ENCODE peak calls at places on chromosomes 1 and 21, in seven cellular contexts. W is retina, Y is ELR, S is aorta, G is Peyer's patch, C is GDM1, K is NT2/D1. O is an unnamed sample.
A peak's percentile ranks its signal among the peaks of the same experiment; 100 is the strongest.

GRCh38 chr1:236395780-236396664 is 1.9 kb downstream of the EDARADD start:
- DNase-seq in Y (no peak), W (no peak), S (no peak), K (no peak), C (no peak), G (no peak), O (no peak)

GRCh38 chr1:46370214-46370633 is 23.9 kb upstream of the FAAH start:
- DNase-seq in S (no peak), C (peak; percentile 14), W (no peak), G (no peak), K (no peak), Y (peak; percentile 37), O (peak; percentile 6)

GRCh38 chr1:197614916-197615692 is 160.2 kb downstream of the DENND1B start:
- DNase-seq in W (peak; percentile 33), G (no peak), C (peak; percentile 2), S (no peak), Y (peak; percentile 63), K (peak; percentile 56), O (peak; percentile 57)

GRCh38 chr1:101653482-101653946 is 343.2 kb downstream of the OLFM3 start:
- DNase-seq in Y (peak; percentile 62), W (no peak), S (no peak), K (peak; percentile 83), C (no peak), G (no peak), O (no peak)

GRCh38 chr1:5770981-5771765 is 221.1 kb downstream of the NPHP4 start:
- DNase-seq in G (peak; percentile 42), S (no peak), C (peak; percentile 38), Y (no peak), K (no peak), W (peak; percentile 78), O (no peak)

GRCh38 chr1:111948209-111949131 is 41.0 kb downstream of the KCND3 start:
- DNase-seq in W (peak; percentile 59), G (no peak), Y (no peak), C (no peak), S (no peak), K (no peak), O (peak; percentile 26)

GRCh38 chr1:25875856-25876692 is 566 bp upstream of the PAQR7 start:
- DNase-seq in Y (no peak), C (no peak), G (no peak), K (no peak), S (peak; percentile 87), W (no peak), O (no peak)

GRCh38 chr1:210748796-210749195 is 385.2 kb downstream of the KCNH1 start:
- DNase-seq in C (no peak), Y (no peak), G (no peak), W (no peak), K (no peak), S (no peak), O (no peak)

GRCh38 chr1:160544647-160545046 is 21.6 kb upstream of the SLAMF6 start:
- DNase-seq in K (no peak), C (no peak), Y (peak; percentile 37), W (no peak), S (no peak), G (no peak), O (peak; percentile 22)

GRCh38 chr1:51941528-51941927 is 49.0 kb downstream of the RAB3B start:
- DNase-seq in Y (peak; percentile 55), G (no peak), S (no peak), C (no peak), K (no peak), W (no peak), O (no peak)

GRCh38 chr1:85583355-85584263 is 3.0 kb downstream of the CCN1 start:
- DNase-seq in K (no peak), S (no peak), C (no peak), G (no peak), Y (peak; percentile 67), W (no peak), O (no peak)

GRCh38 chr1:83970802-83971201 is 28.1 kb downstream of the TTLL7 start:
- DNase-seq in K (no peak), Y (no peak), S (no peak), G (no peak), C (no peak), W (no peak), O (no peak)

GRCh38 chr1:30743584-30744059 is 14.0 kb downstream of the LAPTM5 start:
- DNase-seq in G (no peak), C (peak; percentile 77), Y (no peak), W (no peak), S (no peak), K (no peak), O (no peak)

GRCh38 chr1:70764747-70765146 is 282.9 kb downstream of the PTGER3 start:
- DNase-seq in K (no peak), S (no peak), C (peak; percentile 50), G (no peak), W (no peak), Y (peak; percentile 66), O (no peak)

GRCh38 chr1:16625497-16626408 is 12.4 kb upstream of the NBPF1 start:
- DNase-seq in K (no peak), W (no peak), C (no peak), S (peak; percentile 81), G (peak; percentile 63), Y (no peak), O (no peak)

GRCh38 chr1:207605444-207606361 is 39.2 kb upstream of the CR1L start:
- DNase-seq in G (no peak), Y (no peak), W (no peak), S (no peak), C (no peak), K (no peak), O (no peak)

GRCh38 chr1:9884805-9885204 is 25.3 kb downstream of the CTNNBIP1 start:
- DNase-seq in C (no peak), G (no peak), Y (no peak), S (peak; percentile 61), K (no peak), W (no peak), O (no peak)

GRCh38 chr1:81304187-81304586 is 496.5 kb upstream of the ADGRL2 start:
- DNase-seq in C (no peak), Y (peak; percentile 63), G (no peak), K (no peak), W (no peak), S (no peak), O (no peak)

GRCh38 chr1:178093958-178094751 is at the start of gene RASAL2:
- DNase-seq in C (peak; percentile 51), S (peak; percentile 90), G (peak; percentile 82), K (peak; percentile 79), W (peak; percentile 95), Y (peak; percentile 80), O (peak; percentile 57)

GRCh38 chr21:38623552-38623951 is 125.3 kb upstream of the ERG start:
- DNase-seq in G (no peak), S (no peak), W (no peak), Y (no peak), K (no peak), C (no peak), O (no peak)

GRCh38 chr1:89538361-89538760 is 13.7 kb downstream of the LRRC8B start:
- DNase-seq in Y (no peak), S (no peak), W (no peak), G (no peak), K (no peak), C (peak; percentile 86), O (no peak)

GRCh38 chr1:88736633-88737248 is 52.7 kb downstream of the PKN2 start:
- DNase-seq in S (no peak), K (peak; percentile 28), W (no peak), G (no peak), C (peak; percentile 23), Y (peak; percentile 67), O (peak; percentile 35)

GRCh38 chr1:41109316-41110263 is 88.1 kb upstream of the SLFNL1 start:
- DNase-seq in Y (peak; percentile 86), W (no peak), G (no peak), K (no peak), S (no peak), C (no peak), O (no peak)

GRCh38 chr1:55246896-55247295 is 31.7 kb upstream of the USP24 start:
- DNase-seq in K (no peak), C (no peak), W (no peak), Y (no peak), S (no peak), G (no peak), O (no peak)

GRCh38 chr21:37915516-37915915 is 741 bp downstream of the KCNJ6 start:
- DNase-seq in Y (no peak), G (no peak), S (no peak), K (no peak), W (peak; percentile 69), C (no peak), O (no peak)

GRCh38 chr1:204072951-204073836 is at the start of gene SOX13:
- DNase-seq in S (peak; percentile 94), W (peak; percentile 91), K (peak; percentile 95), G (peak; percentile 93), Y (peak; percentile 90), C (no peak), O (peak; percentile 81)

GRCh38 chr1:1217621-1218523 is 3.9 kb upstream of the TNFRSF4 start:
- DNase-seq in C (no peak), K (no peak), Y (peak; percentile 19), W (no peak), S (no peak), G (no peak), O (peak; percentile 77)

GRCh38 chr1:6280761-6281451 is 20.0 kb upstream of the GPR153 start:
- DNase-seq in S (no peak), G (no peak), C (no peak), K (no peak), Y (no peak), W (no peak), O (no peak)

GRCh38 chr1:99749504-99749903 is 16.9 kb downstream of the FRRS1 start:
- DNase-seq in Y (no peak), S (no peak), K (no peak), G (no peak), W (no peak), C (no peak), O (no peak)

GRCh38 chr1:1304331-1305299 is 3.1 kb downstream of the ACAP3 start:
- DNase-seq in Y (peak; percentile 84), W (peak; percentile 95), G (peak; percentile 80), K (no peak), S (no peak), C (no peak), O (no peak)

GRCh38 chr1:31932491-31933316 is 5.5 kb downstream of the PTP4A2 start:
- DNase-seq in W (no peak), S (no peak), C (no peak), Y (peak; percentile 72), K (no peak), G (no peak), O (peak; percentile 30)

GRCh38 chr1:29709711-29710169 is 473.4 kb downstream of the PTPRU start:
- DNase-seq in C (no peak), G (no peak), S (no peak), K (no peak), Y (peak; percentile 86), W (no peak), O (no peak)

GRCh38 chr1:16267690-16268180 is 30.8 kb upstream of the CPLANE2 start:
- DNase-seq in Y (no peak), C (no peak), K (no peak), G (no peak), W (no peak), S (no peak), O (no peak)

GRCh38 chr1:216210081-216210480 is 213.2 kb downstream of the USH2A start:
- DNase-seq in S (no peak), W (no peak), Y (peak; percentile 60), K (no peak), C (no peak), G (no peak), O (no peak)

GRCh38 chr1:238201992-238202391 is 311.3 kb upstream of the ZP4 start:
- DNase-seq in C (no peak), G (no peak), W (no peak), K (no peak), Y (no peak), S (no peak), O (no peak)

GRCh38 chr1:33111965-33112364 is 31.0 kb downstream of the AZIN2 start:
- DNase-seq in W (no peak), C (no peak), G (no peak), K (no peak), Y (peak; percentile 52), S (no peak), O (no peak)

GRCh38 chr1:119587328-119587727 is 60.7 kb downstream of the ZNF697 start:
- DNase-seq in W (no peak), C (no peak), G (no peak), Y (no peak), K (no peak), S (no peak), O (no peak)

GRCh38 chr1:57156907-57157306 is 191.1 kb upstream of the C8B start:
- DNase-seq in S (no peak), W (no peak), K (no peak), C (no peak), G (no peak), Y (no peak), O (no peak)

O was measured in LoVo.